ENCODE peak calls at places on chromosomes 7 and 10, in four cellular contexts. T is HepG2, D is K562, N is GM12878. S is an unnamed sample.

GRCh38 chr7:98303176-98303865 is 21.8 kb downstream of the BRI3 start:
- DNase-seq in T (no peak), N (no peak), D (no peak), S (no peak)

GRCh38 chr10:118583611-118584010 is 11.8 kb downstream of the PRLHR start:
- DNase-seq in T (no peak), N (no peak), D (no peak), S (no peak)

GRCh38 chr10:117541405-117541908 is 1.1 kb upstream of the EMX2 start:
- DNase-seq in D (no peak), T (no peak), N (no peak), S (peak)

GRCh38 chr10:127894146-127894545 is 1.4 kb upstream of the CLRN3 start:
- DNase-seq in T (no peak), D (no peak), N (no peak), S (no peak)

GRCh38 chr10:37854606-37855005 is 2.8 kb downstream of the ZNF248 start:
- DNase-seq in D (no peak), T (no peak), N (no peak), S (no peak)

GRCh38 chr7:40706829-40707228 is 572.0 kb downstream of the SUGCT start:
- DNase-seq in D (no peak), T (no peak), N (no peak), S (no peak)

GRCh38 chr10:118564652-118565051 is 30.8 kb downstream of the PRLHR start:
- DNase-seq in D (peak), T (no peak), N (no peak), S (peak)

GRCh38 chr10:14556285-14556956 is 218.3 kb downstream of the FAM107B start:
- DNase-seq in D (peak), N (peak), T (peak), S (peak)

GRCh38 chr7:55074008-55074499 is 55.2 kb downstream of the EGFR start:
- DNase-seq in T (peak), D (peak), N (peak), S (no peak)

GRCh38 chr7:30563326-30563942 is 31.2 kb upstream of the GARS1 start:
- DNase-seq in T (no peak), N (no peak), D (no peak), S (no peak)

GRCh38 chr10:103491729-103492364 is 1.7 kb upstream of the NEURL1 start:
- DNase-seq in N (no peak), D (no peak), T (peak), S (no peak)

GRCh38 chr10:94489107-94489506 is 56.5 kb upstream of the HELLS start:
- DNase-seq in N (no peak), D (no peak), T (no peak), S (no peak)

GRCh38 chr10:110497438-110498086 is at the start of gene DUSP5:
- DNase-seq in T (peak), D (peak), N (peak), S (peak)

GRCh38 chr7:47185193-47185592 is 396.7 kb downstream of the TNS3 start:
- DNase-seq in N (no peak), T (no peak), D (no peak), S (no peak)

GRCh38 chr10:48444266-48444665 is 137.8 kb downstream of the MAPK8 start:
- DNase-seq in D (peak), N (no peak), T (peak), S (no peak)

GRCh38 chr7:23105644-23106490 is at the start of gene KLHL7:
- DNase-seq in T (peak), N (peak), D (peak), S (peak)

GRCh38 chr10:57221674-57222073 is 860.6 kb upstream of the ZWINT start:
- DNase-seq in D (no peak), N (no peak), T (no peak), S (no peak)

GRCh38 chr10:13961853-13962252 is 368.9 kb downstream of the FRMD4A start:
- DNase-seq in T (no peak), N (no peak), D (no peak), S (no peak)

GRCh38 chr7:56219017-56219416 is 102.8 kb upstream of the NUPR2 start:
- DNase-seq in T (no peak), D (no peak), N (no peak), S (no peak)

GRCh38 chr7:90349305-90349704 is 2.8 kb downstream of the GTPBP10 start:
- DNase-seq in D (no peak), N (no peak), T (peak), S (no peak)

GRCh38 chr7:106820321-106821217 is 44.5 kb upstream of the PIK3CG start:
- DNase-seq in T (no peak), N (no peak), D (no peak), S (no peak)

GRCh38 chr10:50392966-50393718 is 141.8 kb upstream of the ASAH2 start:
- DNase-seq in N (no peak), D (peak), T (peak), S (no peak)

GRCh38 chr7:39890411-39890810 is 59.6 kb upstream of the CDK13 start:
- DNase-seq in T (no peak), N (no peak), D (no peak), S (no peak)

GRCh38 chr10:100970076-100970913 is 991 bp downstream of the SEMA4G start:
- DNase-seq in N (no peak), T (peak), D (peak), S (peak)

GRCh38 chr10:75477681-75478080 is 46.3 kb downstream of the LRMDA start:
- DNase-seq in D (no peak), T (no peak), N (no peak), S (no peak)

GRCh38 chr10:28991326-28991725 is 297.5 kb upstream of the LYZL1 start:
- DNase-seq in T (peak), D (no peak), N (no peak), S (no peak)

GRCh38 chr10:29804025-29804852 is 169.5 kb upstream of the SVIL start:
- DNase-seq in T (peak), N (no peak), D (no peak), S (no peak)

GRCh38 chr10:43585981-43586738 is 11.7 kb upstream of the ZNF239 start:
- DNase-seq in T (no peak), D (no peak), N (no peak), S (no peak)

GRCh38 chr10:71392292-71392691 is 4.4 kb upstream of the CDH23 start:
- DNase-seq in D (no peak), T (no peak), N (no peak), S (no peak)

GRCh38 chr10:112915590-112916572 is 34.2 kb upstream of the TCF7L2 start:
- DNase-seq in D (peak), T (peak), N (peak), S (peak)

GRCh38 chr7:80552304-80552703 is 40.4 kb upstream of the GNAT3 start:
- DNase-seq in D (no peak), T (no peak), N (no peak), S (no peak)

GRCh38 chr10:70976063-70976462 is 87.7 kb upstream of the PCBD1 start:
- DNase-seq in T (no peak), D (no peak), N (no peak), S (no peak)

GRCh38 chr7:47677664-47678063 is 95.8 kb upstream of the TNS3 start:
- DNase-seq in D (no peak), N (no peak), T (no peak), S (no peak)

GRCh38 chr7:3950249-3950648 is 649.2 kb downstream of the SDK1 start:
- DNase-seq in N (no peak), T (no peak), D (no peak), S (no peak)

GRCh38 chr10:46236941-46237681 is 49.7 kb upstream of the ANTXRL start:
- DNase-seq in N (no peak), T (no peak), D (no peak), S (no peak)

GRCh38 chr7:87414400-87415188 is 60.9 kb downstream of the ABCB4 start:
- DNase-seq in D (no peak), N (no peak), T (peak), S (no peak)

GRCh38 chr7:127107601-127108007 is 145.1 kb downstream of the GRM8 start:
- DNase-seq in T (peak), N (peak), D (peak), S (peak)

GRCh38 chr7:154917214-154918160 is 85.4 kb downstream of the PAXIP1 start:
- DNase-seq in T (no peak), N (no peak), D (no peak), S (no peak)

GRCh38 chr7:103348959-103349358 is 1.5 kb downstream of the PSMC2 start:
- DNase-seq in N (no peak), T (no peak), D (no peak), S (no peak)

GRCh38 chr10:78700413-78700812 is 368.4 kb upstream of the ZMIZ1 start:
- DNase-seq in T (no peak), N (no peak), D (no peak), S (no peak)

DNA sequence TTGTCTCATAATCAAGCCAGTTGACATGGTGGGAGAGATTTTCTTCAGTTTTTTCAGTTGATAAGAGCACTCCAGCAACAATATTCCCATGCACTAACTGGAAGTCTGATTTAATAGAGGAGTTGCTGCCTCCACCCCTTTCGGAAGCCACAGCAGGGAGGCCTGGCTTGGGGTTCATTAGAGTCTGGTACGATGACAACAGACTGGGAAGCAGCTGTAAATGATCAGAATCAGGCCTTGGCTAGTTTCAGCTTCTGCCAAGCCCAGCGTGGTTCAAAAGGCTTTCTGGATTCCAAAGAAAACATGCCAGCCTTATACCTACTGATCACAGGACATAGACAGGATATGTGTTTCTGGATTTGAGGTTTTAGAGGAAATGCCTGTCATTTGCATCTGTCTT is 274.0 kb downstream of the CSTF2T start:
- DNase-seq in D (no peak), T (no peak), N (no peak), S (no peak)
- TF ChIP-seq CREM in D (no peak), T (no peak), N (no peak), S (no peak)

DNA sequence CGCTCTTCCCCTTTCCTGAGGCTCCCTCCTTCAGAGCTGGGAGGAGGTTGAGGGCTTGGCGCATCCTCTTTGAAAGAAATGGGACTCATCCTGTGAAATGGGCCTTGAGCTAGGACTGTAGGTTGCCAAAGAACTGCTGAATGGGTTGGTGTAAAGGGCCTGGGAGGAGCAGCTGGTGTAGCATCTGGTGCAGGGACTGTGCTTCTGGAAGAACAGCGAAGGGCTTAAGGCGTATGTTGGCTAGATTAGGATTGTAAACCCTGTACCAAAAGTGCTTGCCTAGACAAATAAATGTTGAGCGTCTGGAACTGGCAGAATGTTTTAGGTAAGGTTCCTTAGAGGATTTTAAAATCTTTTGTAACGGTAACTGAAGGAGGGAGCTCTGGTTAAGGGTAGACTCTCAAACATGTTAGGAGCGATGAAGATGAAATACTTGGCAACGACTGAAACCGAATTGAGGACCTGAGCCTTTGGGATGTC is 574 bp downstream of the STAM start:
- DNase-seq in D (peak), N (no peak), T (no peak), S (no peak)
- TF ChIP-seq TCF7 in D (no peak), N (no peak), T (no peak), S (no peak)

GRCh38 chr7:138667535-138667934 is 33.6 kb downstream of the SVOPL start:
- DNase-seq in D (no peak), T (no peak), N (no peak), S (no peak)
- TF ChIP-seq MAX in D (no peak), T (no peak), N (no peak), S (no peak)

DNA sequence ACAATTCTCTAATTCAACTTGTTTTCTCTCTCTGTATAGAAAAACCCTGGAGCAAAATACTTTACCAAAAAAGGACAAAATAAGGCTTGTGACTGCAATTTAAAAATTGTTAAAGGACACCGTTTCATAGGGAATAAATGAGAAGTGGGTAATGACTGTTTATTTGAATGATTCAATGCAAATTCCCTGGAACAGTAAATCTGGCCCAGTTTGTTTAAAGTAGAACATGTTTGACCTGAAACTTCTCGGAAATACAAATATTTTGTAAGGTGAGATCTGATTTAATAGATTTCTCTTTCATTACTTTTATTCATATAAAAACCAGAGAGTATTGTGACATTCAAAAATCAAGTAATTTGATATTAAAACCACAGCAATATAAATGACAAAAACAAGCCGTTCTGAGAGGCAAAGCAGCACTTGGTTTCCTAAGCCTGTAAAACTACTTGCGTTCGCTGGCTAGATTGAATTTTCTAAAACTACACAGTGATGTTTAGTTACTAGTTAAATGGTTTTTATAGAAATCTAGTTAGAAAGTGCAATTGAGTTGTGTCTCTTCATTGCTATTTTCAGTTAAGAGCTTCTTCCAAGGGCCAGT is 76.8 kb upstream of the PITRM1 start:
- DNase-seq in N (no peak), T (no peak), D (no peak), S (no peak)
- TF ChIP-seq CREM in N (no peak), T (no peak), D (no peak), S (no peak)

GRCh38 chr10:66501356-66501755 is 424.5 kb upstream of the LRRTM3 start:
- DNase-seq in T (peak), D (no peak), N (no peak), S (no peak)

GRCh38 chr10:66505003-66505707 is 420.7 kb upstream of the LRRTM3 start:
- DNase-seq in N (no peak), T (no peak), D (no peak), S (no peak)
- TF ChIP-seq TCF7 in N (no peak), T (no peak), D (no peak), S (no peak)

GRCh38 chr7:140222797-140223196 is 46.0 kb upstream of the KDM7A start:
- DNase-seq in D (no peak), N (no peak), T (no peak), S (no peak)

GRCh38 chr7:140215281-140215680 is 38.5 kb upstream of the KDM7A start:
- DNase-seq in D (no peak), N (no peak), T (no peak), S (no peak)

GRCh38 chr7:140217750-140218501 is 41.1 kb upstream of the KDM7A start:
- DNase-seq in D (no peak), N (no peak), T (no peak), S (no peak)

GRCh38 chr7:140219672-140220520 is 43.1 kb upstream of the KDM7A start:
- DNase-seq in T (no peak), N (no peak), D (no peak), S (no peak)

DNA sequence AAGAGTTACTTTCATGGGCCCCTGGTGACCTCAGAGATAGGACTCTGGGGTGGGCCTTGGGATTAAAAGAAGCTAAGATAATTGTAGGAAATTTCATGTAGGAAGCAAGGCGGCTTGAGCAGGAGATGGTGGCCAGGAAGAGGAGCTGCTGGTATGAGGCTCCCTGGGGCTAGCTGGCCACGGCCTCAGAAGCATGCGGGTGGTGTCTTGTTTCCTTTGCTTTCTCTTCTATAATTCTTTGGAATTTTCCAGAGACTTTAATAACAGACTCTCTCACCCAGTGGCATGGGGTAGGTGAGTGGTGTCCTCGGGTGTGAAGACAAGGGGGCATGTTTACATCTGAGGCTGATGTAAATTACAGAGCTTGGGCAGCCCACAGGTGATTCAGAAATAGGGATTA is 41.9 kb upstream of the KDM7A start:
- DNase-seq in N (no peak), D (no peak), T (no peak), S (no peak)
- TF ChIP-seq MAX in N (no peak), D (no peak), T (no peak), S (no peak)

DNA sequence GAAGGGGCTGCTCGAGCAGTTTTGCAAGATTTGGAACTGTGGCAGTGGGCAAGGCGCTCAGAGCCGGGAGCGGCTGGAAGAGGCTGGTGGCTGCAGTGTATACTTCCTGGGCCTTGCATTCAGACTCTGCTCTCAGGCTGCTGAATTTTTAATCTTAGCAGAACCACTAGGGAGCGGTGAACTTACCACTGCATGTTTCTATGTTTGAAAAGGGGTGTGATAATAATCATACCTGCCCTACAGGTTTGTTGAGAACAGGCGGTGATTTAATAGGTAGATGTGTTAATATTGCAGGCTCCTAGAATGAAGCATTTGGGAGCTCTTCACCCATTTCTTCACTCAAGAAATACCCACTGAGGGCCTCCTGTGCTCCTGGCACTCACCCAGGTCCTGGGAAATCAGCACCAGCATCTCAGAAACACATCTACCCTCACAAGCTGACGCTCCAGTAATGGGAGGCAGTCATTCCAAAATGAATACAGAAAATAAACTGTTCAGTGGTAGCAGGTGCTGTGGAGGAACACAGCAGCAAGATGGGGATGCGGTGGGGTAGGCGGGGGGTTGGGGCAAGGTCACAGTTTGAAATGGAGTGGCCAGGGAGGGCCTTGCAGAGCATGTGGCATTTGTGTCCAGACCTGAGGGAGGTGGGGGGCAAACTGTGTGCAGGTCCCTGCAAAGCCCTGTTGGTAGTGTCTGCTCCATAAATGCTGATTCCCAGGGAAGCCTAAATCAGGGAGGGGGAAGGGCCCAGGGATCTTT is 41.0 kb downstream of the VWA2 start:
- DNase-seq in T (no peak), N (no peak), D (no peak), S (no peak)
- TF ChIP-seq CREM in T (no peak), N (no peak), D (no peak), S (no peak)

DNA sequence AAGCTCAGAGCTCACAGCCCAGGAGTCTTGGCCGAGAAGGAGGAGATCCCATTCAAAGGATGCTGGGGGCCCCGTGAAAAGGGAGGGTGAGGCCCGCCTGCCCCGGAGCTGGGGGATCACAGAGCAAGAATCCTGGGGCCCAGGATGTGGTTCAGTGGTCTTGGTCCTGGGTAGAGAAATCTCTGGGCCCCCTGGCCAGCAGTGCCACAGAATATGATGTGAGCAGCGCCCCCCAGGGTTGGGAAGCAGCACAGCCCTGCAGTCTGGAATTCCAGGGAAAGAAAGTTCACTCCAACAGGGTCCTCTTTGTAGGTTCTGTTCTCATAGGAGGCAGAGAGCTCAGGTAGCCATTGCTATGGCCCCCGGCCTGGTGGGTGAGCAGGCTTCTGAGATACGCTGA is 77.6 kb upstream of the GNA12 start:
- DNase-seq in D (no peak), N (no peak), T (peak), S (peak)
- TF ChIP-seq TCF7 in D (no peak), N (no peak), T (no peak), S (no peak)